ENCODE peak calls at places on chromosomes 4 and X, in six cellular contexts. U is transverse colon, S is suprapubic skin, X is GM12891, V is tibial nerve, Y is thyroid gland. D is an unnamed sample.

GRCh38 chr4:162163892-162164759 is at the start of gene FSTL5:
- DNase-seq in U (peak), S (no peak), X (peak), V (peak), Y (peak), D (peak)

GRCh38 chrX:6279277-6279909 is 50.7 kb upstream of the NLGN4X start:
- DNase-seq in U (no peak), S (no peak), X (no peak), V (no peak), Y (no peak), D (no peak)

GRCh38 chr4:27278615-27279014 is 418.0 kb downstream of the STIM2 start:
- DNase-seq in U (no peak), S (no peak), X (no peak), V (no peak), Y (no peak), D (no peak)

GRCh38 chr4:22500831-22501714 is 14.8 kb downstream of the ADGRA3 start:
- DNase-seq in U (peak), S (no peak), X (no peak), V (no peak), Y (no peak), D (no peak)

GRCh38 chrX:119757979-119758681 is at the start of gene SOWAHD:
- DNase-seq in U (peak), S (peak), X (no peak), V (no peak), Y (peak), D (peak)

GRCh38 chr4:113693993-113694392 is 67.5 kb downstream of the CAMK2D start:
- DNase-seq in U (no peak), S (no peak), X (no peak), V (no peak), Y (no peak), D (no peak)

GRCh38 chr4:14178421-14178820 is 550.9 kb upstream of the BOD1L1 start:
- DNase-seq in U (no peak), S (no peak), X (no peak), V (no peak), Y (no peak), D (no peak)

GRCh38 chrX:3244955-3245354 is 101.5 kb downstream of the MXRA5 start:
- DNase-seq in U (no peak), S (no peak), X (no peak), V (no peak), Y (peak), D (no peak)

GRCh38 chr4:145388043-145388442 is 93.6 kb upstream of the SMAD1 start:
- DNase-seq in U (no peak), S (no peak), X (no peak), V (no peak), Y (no peak), D (no peak)

GRCh38 chr4:7358100-7358735 is 76.5 kb downstream of the PSAPL1 start:
- DNase-seq in U (no peak), S (no peak), X (no peak), V (no peak), Y (peak), D (peak)

GRCh38 chrX:118795528-118795927 is 28.1 kb upstream of the ZCCHC12 start:
- DNase-seq in U (no peak), S (no peak), X (no peak), V (no peak), Y (no peak), D (no peak)

GRCh38 chrX:28757290-28757689 is 170.0 kb downstream of the IL1RAPL1 start:
- DNase-seq in U (no peak), S (no peak), X (no peak), V (no peak), Y (no peak), D (no peak)

GRCh38 chr4:7186081-7186480 is 6.3 kb upstream of the SORCS2 start:
- DNase-seq in U (no peak), S (peak), X (no peak), V (no peak), Y (peak), D (no peak)

GRCh38 chrX:6041630-6042029 is 187.0 kb downstream of the NLGN4X start:
- DNase-seq in U (no peak), S (no peak), X (no peak), V (no peak), Y (no peak), D (no peak)

GRCh38 chr4:21209854-21210253 is 509.6 kb downstream of the PACRGL start:
- DNase-seq in U (no peak), S (no peak), X (no peak), V (no peak), Y (no peak), D (no peak)

GRCh38 chr4:152000518-152000917 is 239.7 kb upstream of the GATB start:
- DNase-seq in U (no peak), S (no peak), X (no peak), V (no peak), Y (no peak), D (no peak)

GRCh38 chr4:108031427-108032083 is 41.9 kb downstream of the HADH start:
- DNase-seq in U (no peak), S (no peak), X (no peak), V (no peak), Y (no peak), D (no peak)

GRCh38 chrX:53281321-53281822 is at the start of gene IQSEC2:
- DNase-seq in U (peak), S (peak), X (no peak), V (peak), Y (peak), D (peak)

DNA sequence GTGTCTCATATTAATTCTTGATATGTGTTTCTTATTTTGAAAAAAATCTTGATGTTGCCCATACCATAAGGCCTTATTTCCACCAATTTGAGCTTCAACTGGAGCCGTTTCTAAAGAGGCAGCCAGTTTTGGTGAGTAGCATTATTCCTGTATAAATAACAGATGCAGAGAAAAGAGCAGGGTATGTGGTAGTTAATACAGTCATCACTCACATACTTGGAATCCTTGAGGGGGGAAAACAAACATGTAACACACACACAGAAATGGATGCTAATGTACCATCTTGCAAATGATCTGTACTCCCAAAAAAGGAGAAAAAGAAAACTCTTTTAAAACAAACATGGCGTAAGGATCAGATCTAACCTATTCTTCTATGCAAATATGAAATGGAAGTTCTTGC is 389.7 kb downstream of the GPM6A start:
- DNase-seq in U (no peak), S (no peak), X (no peak), V (no peak), Y (no peak), D (no peak)
- TF ChIP-seq POLR2A in U (no peak), S (no peak), X (no peak), V (no peak), Y (no peak), D (no peak)

GRCh38 chrX:55907968-55908607 is 190.5 kb downstream of the RRAGB start:
- DNase-seq in U (peak), S (no peak), X (peak), V (peak), Y (peak), D (peak)

GRCh38 chrX:55908685-55909212 is 191.2 kb downstream of the RRAGB start:
- DNase-seq in U (peak), S (no peak), X (no peak), V (no peak), Y (peak), D (no peak)
- TF ChIP-seq POLR2A in U (peak), S (no peak), X (no peak), V (no peak), Y (no peak), D (no peak)

DNA sequence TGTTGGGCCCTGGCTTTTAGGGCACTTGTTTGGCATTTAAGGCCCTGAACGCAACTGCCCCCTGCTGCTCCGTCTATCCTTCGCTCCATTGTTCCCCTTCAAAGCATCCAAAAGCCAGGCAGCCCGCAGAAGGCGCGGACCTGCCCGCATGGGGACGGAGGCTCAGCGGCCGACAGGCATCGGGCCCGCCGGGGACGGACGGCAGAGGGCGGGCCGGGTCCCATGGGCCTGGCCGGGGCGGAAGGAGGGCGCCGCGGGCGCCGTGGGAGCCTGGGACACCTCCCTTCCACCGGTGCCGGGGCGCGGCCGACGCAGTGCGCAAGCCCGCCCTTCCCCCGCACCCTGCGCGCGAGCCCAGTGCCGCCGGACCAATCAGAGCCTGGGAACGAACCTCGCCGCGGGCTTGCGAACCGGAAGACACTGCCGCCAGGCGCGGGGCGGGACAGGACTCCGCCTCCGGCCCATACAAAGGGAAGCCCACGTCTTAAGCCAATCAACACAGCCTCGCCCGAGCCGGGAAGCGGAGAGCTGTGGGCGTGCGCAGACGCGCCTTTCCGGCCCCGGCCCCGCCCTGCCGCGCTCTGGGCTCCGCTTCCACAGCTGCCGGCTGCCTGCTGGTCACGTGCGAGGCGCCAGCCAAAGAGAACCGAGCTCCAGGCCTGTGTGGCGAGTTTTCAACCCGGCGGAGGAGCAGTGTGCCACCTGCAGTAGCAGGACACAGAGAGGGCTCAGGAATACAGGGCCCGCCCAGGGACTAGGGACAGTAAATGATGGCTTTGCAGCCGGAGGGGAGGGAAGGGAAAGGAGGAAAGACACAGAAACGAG is 2.1 kb upstream of the ARHGAP4 start:
- DNase-seq in U (peak), S (peak), X (peak), V (peak), Y (peak), D (peak)
- TF ChIP-seq POLR2A in U (peak), S (no peak), X (peak), V (peak), Y (peak), D (peak)

DNA sequence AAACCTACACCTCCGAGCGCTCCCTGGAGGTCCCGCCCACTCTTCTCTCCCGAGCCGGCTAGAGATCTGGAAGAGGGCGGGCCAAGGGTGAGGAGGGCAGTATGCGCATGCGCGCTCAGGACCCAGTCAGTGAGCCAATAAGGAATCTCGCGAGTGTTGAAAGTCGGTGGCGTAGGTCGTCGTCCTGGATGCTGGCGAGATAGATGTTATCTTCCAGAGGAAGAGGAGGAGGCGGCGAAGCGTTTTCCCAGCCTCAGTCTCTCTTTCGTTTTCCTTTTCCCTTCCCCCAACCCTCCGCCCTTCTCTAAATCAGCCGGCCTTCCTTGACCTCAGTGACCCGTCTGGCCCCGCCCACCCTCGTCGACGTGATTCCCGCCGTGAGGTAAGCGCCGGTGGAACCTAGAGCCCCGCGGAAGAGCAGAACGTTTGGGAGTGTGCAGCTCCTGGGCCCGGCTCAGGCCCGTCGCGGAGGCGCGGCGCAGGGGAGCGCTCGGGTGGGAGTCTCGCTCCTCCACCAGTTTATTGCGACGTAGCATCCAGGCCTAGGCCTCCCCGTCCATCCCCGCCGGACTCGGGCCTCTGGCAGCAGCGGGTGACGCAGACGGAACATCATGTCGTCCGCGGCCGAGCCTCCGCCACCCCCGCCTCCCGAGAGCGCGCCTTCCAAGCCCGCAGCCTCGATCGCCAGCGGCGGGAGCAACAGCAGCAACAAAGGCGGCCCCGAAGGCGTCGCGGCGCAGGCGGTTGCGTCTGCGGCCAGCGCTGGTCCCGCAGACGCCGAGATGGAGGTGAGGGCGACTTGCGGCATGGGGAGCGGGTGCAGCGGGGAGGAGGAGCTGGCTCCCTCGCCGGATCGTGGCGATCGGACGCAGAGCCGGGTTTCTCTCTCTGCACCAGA is at the start of gene SMARCA5:
- DNase-seq in U (peak), S (peak), X (peak), V (peak), Y (peak), D (peak)
- TF ChIP-seq POLR2A in U (peak), S (peak), X (peak), V (peak), Y (peak), D (peak)

DNA sequence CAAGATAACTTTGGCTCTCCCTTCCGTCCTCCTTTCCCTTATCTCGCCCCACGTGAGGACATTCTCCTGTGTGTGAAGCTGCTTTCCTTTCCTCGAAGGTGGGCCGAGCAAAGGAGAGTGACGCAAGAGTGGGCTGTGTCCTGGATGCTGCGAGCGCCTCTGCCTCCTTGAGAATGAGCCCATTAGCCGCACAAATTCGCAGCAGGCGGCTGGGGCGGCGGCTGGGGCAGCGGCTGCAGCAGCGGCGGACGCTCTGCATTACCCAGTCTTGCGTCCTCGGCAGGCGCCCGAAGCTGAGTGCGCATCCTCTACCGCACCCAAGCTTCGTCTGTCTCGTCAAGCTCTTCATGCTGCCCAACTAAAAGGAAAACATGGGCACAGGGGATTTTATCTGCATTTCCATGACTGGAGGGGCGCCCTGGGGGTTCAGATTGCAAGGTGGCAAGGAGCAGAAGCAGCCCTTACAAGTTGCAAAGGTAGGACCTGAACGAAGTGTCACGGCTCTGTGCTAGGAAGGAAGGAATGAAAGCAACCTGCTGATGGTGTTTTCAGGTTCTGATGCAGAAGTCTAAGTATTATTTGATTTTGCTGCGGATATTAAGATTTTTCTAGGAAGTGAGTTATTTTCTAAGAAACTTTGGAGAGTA is at the start of gene SYNPO2:
- DNase-seq in U (peak), S (peak), X (peak), V (peak), Y (peak), D (peak)
- TF ChIP-seq POLR2A in U (peak), S (no peak), X (no peak), V (no peak), Y (peak), D (no peak)

DNA sequence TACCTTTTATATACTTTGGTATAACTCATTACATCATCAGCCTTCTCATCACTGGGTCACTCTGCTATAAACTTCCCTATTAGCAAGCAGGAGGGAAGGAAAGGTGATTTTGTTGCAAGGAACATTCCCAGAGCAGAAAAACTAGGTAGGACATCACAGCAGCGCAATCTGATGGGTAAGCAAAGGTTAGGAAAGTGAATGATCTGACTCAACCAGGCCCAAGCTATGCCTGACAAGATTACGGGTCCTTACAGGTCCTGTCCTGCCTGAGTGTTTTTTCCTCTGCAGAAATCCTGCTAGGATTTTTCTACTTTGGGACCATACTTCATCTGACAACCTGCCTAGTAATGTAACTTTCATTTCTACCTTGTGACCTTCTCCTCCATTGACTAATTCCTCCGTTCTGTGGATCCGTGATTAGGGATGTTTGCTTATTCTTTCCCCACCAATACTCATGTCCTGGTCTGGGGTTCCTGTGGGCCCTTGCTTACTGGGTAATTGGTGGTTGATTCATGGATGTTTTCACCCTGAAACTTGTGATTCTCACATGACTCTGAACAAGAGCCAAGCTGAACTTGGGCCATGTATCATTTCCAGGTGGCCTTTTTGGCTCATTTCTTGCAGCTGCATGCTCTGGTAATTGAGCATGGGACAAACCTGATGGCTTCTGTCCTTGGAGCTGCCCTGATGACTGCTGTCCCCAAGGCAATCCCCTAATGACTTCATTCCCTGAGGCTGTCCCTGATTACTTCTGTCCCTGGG is 111.9 kb upstream of the KIT start:
- DNase-seq in U (no peak), S (no peak), X (no peak), V (peak), Y (no peak), D (no peak)
- TF ChIP-seq POLR2A in U (no peak), S (no peak), X (no peak), V (no peak), Y (no peak), D (no peak)